ENCODE peak calls at places on chromosomes 7 and 10, in four cellular contexts. L is tibial artery, E is SK-MEL-5, K is IMR-90. N is an unnamed sample.

GRCh38 chr7:31462636-31463035 is 51.3 kb upstream of the ITPRID1 start:
- DNase-seq in L (no peak), E (no peak), K (no peak), N (no peak)

GRCh38 chr7:64888561-64888900 is 14.5 kb upstream of the ZNF273 start:
- DNase-seq in L (no peak), E (no peak), K (no peak), N (no peak)

GRCh38 chr10:33721509-33721908 is 387.0 kb upstream of the NRP1 start:
- DNase-seq in K (no peak), E (no peak), L (no peak), N (no peak)

GRCh38 chr7:94130716-94131115 is 126.6 kb upstream of the BET1 start:
- DNase-seq in E (no peak), K (no peak), L (no peak), N (no peak)

GRCh38 chr10:131806146-131806545 is 94.7 kb upstream of the PPP2R2D start:
- DNase-seq in L (no peak), K (no peak), E (no peak), N (no peak)

GRCh38 chr10:98848361-98848760 is 387.3 kb downstream of the HPSE2 start:
- DNase-seq in K (no peak), E (no peak), L (no peak), N (no peak)

GRCh38 chr7:109322833-109323232 is 753.2 kb downstream of the DNAJB9 start:
- DNase-seq in E (no peak), K (no peak), L (no peak), N (no peak)

GRCh38 chr10:113313048-113313611 is 239.7 kb upstream of the HABP2 start:
- DNase-seq in K (no peak), L (no peak), E (no peak), N (no peak)

GRCh38 chr7:129122751-129123516 is 21.6 kb upstream of the TSPAN33 start:
- DNase-seq in E (no peak), L (no peak), K (peak), N (peak)

GRCh38 chr10:125087897-125088215 is 72.5 kb downstream of the CTBP2 start:
- DNase-seq in K (no peak), E (no peak), L (no peak), N (no peak)

GRCh38 chr7:45162311-45162845 is 4.8 kb downstream of the RAMP3 start:
- DNase-seq in E (no peak), L (no peak), K (no peak), N (no peak)

GRCh38 chr7:111560773-111561658 is 1.3 kb downstream of the IMMP2L start:
- DNase-seq in L (no peak), K (peak), E (peak), N (peak)

GRCh38 chr7:140672382-140673062 is at the start of gene ADCK2:
- DNase-seq in E (peak), K (no peak), L (no peak), N (peak)

GRCh38 chr7:14521183-14521582 is 381.4 kb downstream of the DGKB start:
- DNase-seq in E (no peak), L (no peak), K (no peak), N (no peak)

GRCh38 chr10:58704226-58705200 is 191.8 kb downstream of the BICC1 start:
- DNase-seq in L (no peak), E (no peak), K (peak), N (peak)

GRCh38 chr7:71896535-71896934 is 515.6 kb downstream of the CALN1 start:
- DNase-seq in L (no peak), E (peak), K (no peak), N (peak)

GRCh38 chr10:113454341-113455061 is 98.4 kb upstream of the HABP2 start:
- DNase-seq in E (peak), L (peak), K (peak), N (no peak)

GRCh38 chr7:105376901-105377533 is 11.7 kb downstream of the SRPK2 start:
- DNase-seq in L (no peak), E (no peak), K (no peak), N (no peak)

GRCh38 chr7:103149808-103150180 is 895 bp upstream of the NAPEPLD start:
- DNase-seq in E (no peak), K (no peak), L (no peak), N (no peak)

GRCh38 chr10:11593612-11594011 is 17.8 kb downstream of the USP6NL start:
- DNase-seq in K (no peak), E (no peak), L (no peak), N (no peak)